ENCODE peak calls at places on chromosomes 12 and 14, in ten cellular contexts. One of them, this sample, is unnamed.

GRCh38 chr14:90534091-90534837 is 137.4 kb downstream of the CALM1 start:
- DNase-seq in GM23338: no peak
- DNase-seq in ascending aorta: no peak
- DNase-seq in mammary epithelial cell: no peak
- DNase-seq in GM12865: no peak
- DNase-seq in mesendoderm: no peak
- DNase-seq in body of pancreas: no peak
- DNase-seq in BE2C: no peak
- DNase-seq in pancreas: no peak
- DNase-seq in A549: no peak
- DNase-seq in this sample: no peak

GRCh38 chr12:116434155-116435065 is 124.8 kb upstream of the MAP1LC3B2 start:
- DNase-seq in BE2C: peak
- DNase-seq in GM12865: no peak
- DNase-seq in ascending aorta: peak
- DNase-seq in A549: peak
- DNase-seq in body of pancreas: peak
- DNase-seq in mesendoderm: peak
- DNase-seq in GM23338: peak
- DNase-seq in mammary epithelial cell: peak
- DNase-seq in pancreas: peak
- DNase-seq in this sample: peak

GRCh38 chr14:92813201-92813600 is 19.1 kb downstream of the GOLGA5 start:
- DNase-seq in pancreas: no peak
- DNase-seq in GM12865: no peak
- DNase-seq in mammary epithelial cell: no peak
- DNase-seq in A549: no peak
- DNase-seq in body of pancreas: no peak
- DNase-seq in BE2C: no peak
- DNase-seq in mesendoderm: no peak
- DNase-seq in ascending aorta: no peak
- DNase-seq in GM23338: no peak
- DNase-seq in this sample: no peak

GRCh38 chr14:72711936-72712335 is 182.0 kb downstream of the DPF3 start:
- DNase-seq in GM12865: no peak
- DNase-seq in mesendoderm: no peak
- DNase-seq in ascending aorta: no peak
- DNase-seq in BE2C: no peak
- DNase-seq in mammary epithelial cell: no peak
- DNase-seq in GM23338: no peak
- DNase-seq in A549: no peak
- DNase-seq in body of pancreas: no peak
- DNase-seq in pancreas: no peak
- DNase-seq in this sample: no peak

GRCh38 chr14:66824251-66824650 is 316.3 kb downstream of the GPHN start:
- DNase-seq in pancreas: no peak
- DNase-seq in A549: no peak
- DNase-seq in ascending aorta: no peak
- DNase-seq in mammary epithelial cell: no peak
- DNase-seq in GM12865: no peak
- DNase-seq in mesendoderm: no peak
- DNase-seq in GM23338: no peak
- DNase-seq in body of pancreas: no peak
- DNase-seq in BE2C: no peak
- DNase-seq in this sample: no peak

GRCh38 chr12:55996715-55997534 is at the start of gene SUOX:
- DNase-seq in BE2C: peak
- DNase-seq in GM23338: peak
- DNase-seq in mammary epithelial cell: peak
- DNase-seq in A549: peak
- DNase-seq in mesendoderm: peak
- DNase-seq in ascending aorta: peak
- DNase-seq in GM12865: peak
- DNase-seq in pancreas: peak
- DNase-seq in body of pancreas: peak
- DNase-seq in this sample: peak

GRCh38 chr14:52020866-52021717 is 31.7 kb downstream of the RTRAF start:
- DNase-seq in A549: no peak
- DNase-seq in mammary epithelial cell: no peak
- DNase-seq in pancreas: no peak
- DNase-seq in ascending aorta: no peak
- DNase-seq in GM23338: peak
- DNase-seq in mesendoderm: peak
- DNase-seq in body of pancreas: no peak
- DNase-seq in BE2C: no peak
- DNase-seq in GM12865: no peak
- DNase-seq in this sample: no peak

GRCh38 chr14:79568566-79568965 is 642.7 kb downstream of the DIO2 start:
- DNase-seq in A549: no peak
- DNase-seq in pancreas: no peak
- DNase-seq in mammary epithelial cell: no peak
- DNase-seq in ascending aorta: no peak
- DNase-seq in GM23338: no peak
- DNase-seq in BE2C: no peak
- DNase-seq in GM12865: no peak
- DNase-seq in body of pancreas: no peak
- DNase-seq in mesendoderm: no peak
- DNase-seq in this sample: no peak

GRCh38 chr12:24600996-24601395 is 347.9 kb downstream of the BCAT1 start:
- DNase-seq in body of pancreas: no peak
- DNase-seq in pancreas: no peak
- DNase-seq in GM12865: peak
- DNase-seq in mammary epithelial cell: peak
- DNase-seq in A549: no peak
- DNase-seq in GM23338: no peak
- DNase-seq in ascending aorta: no peak
- DNase-seq in mesendoderm: no peak
- DNase-seq in BE2C: no peak
- DNase-seq in this sample: peak

GRCh38 chr14:99351166-99352007 is 79.4 kb upstream of the BCL11B start:
- DNase-seq in GM12865: no peak
- DNase-seq in pancreas: no peak
- DNase-seq in mammary epithelial cell: no peak
- DNase-seq in mesendoderm: no peak
- DNase-seq in GM23338: peak
- DNase-seq in BE2C: no peak
- DNase-seq in body of pancreas: no peak
- DNase-seq in A549: no peak
- DNase-seq in ascending aorta: no peak
- DNase-seq in this sample: no peak

GRCh38 chr12:3304436-3305135 is 186.4 kb upstream of the PRMT8 start:
- DNase-seq in pancreas: no peak
- DNase-seq in GM12865: no peak
- DNase-seq in BE2C: peak
- DNase-seq in GM23338: no peak
- DNase-seq in ascending aorta: no peak
- DNase-seq in body of pancreas: no peak
- DNase-seq in A549: no peak
- DNase-seq in mesendoderm: no peak
- DNase-seq in mammary epithelial cell: peak
- DNase-seq in this sample: peak

GRCh38 chr12:11901687-11902524 is 168.8 kb upstream of the BCL2L14 start:
- DNase-seq in pancreas: no peak
- DNase-seq in A549: no peak
- DNase-seq in body of pancreas: no peak
- DNase-seq in BE2C: no peak
- DNase-seq in ascending aorta: no peak
- DNase-seq in GM12865: peak
- DNase-seq in mesendoderm: no peak
- DNase-seq in mammary epithelial cell: no peak
- DNase-seq in GM23338: no peak
- DNase-seq in this sample: no peak

GRCh38 chr12:97837401-97837800 is 374.8 kb downstream of the RMST start:
- DNase-seq in GM23338: no peak
- DNase-seq in body of pancreas: no peak
- DNase-seq in ascending aorta: peak
- DNase-seq in GM12865: no peak
- DNase-seq in pancreas: no peak
- DNase-seq in mesendoderm: peak
- DNase-seq in A549: no peak
- DNase-seq in BE2C: no peak
- DNase-seq in mammary epithelial cell: peak
- DNase-seq in this sample: no peak

DNA sequence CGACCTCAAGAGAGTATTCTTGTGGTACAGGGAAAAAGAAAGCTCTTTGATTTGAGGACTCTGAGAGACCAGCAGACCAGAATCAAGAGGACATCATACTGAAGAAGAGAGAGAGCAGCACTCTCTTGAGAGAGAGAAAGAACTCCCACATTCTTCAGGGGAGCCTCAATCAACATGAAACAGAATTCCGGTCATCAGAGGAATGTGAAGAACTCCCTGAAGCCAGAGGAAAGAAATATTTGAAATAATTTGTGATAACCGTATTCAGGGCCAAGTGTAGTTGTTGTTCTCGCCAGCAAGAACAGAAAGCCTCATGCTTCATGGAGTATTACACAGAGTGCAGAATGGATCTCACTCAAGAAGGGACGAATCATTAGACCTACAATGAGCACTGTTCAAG is 363.8 kb upstream of the TMEM132C start:
- DNase-seq in mesendoderm: peak
- DNase-seq in GM23338: peak
- DNase-seq in GM12865: no peak
- DNase-seq in ascending aorta: no peak
- DNase-seq in body of pancreas: no peak
- DNase-seq in A549: no peak
- DNase-seq in BE2C: no peak
- DNase-seq in mammary epithelial cell: no peak
- DNase-seq in pancreas: no peak
- DNase-seq in this sample: no peak
- H3K4me3 ChIP-seq in mesendoderm: no peak
- H3K4me3 ChIP-seq in GM23338: no peak
- H3K4me3 ChIP-seq in GM12865: no peak
- H3K4me3 ChIP-seq in ascending aorta: no peak
- H3K4me3 ChIP-seq in body of pancreas: no peak
- H3K4me3 ChIP-seq in A549: no peak
- H3K4me3 ChIP-seq in BE2C: no peak
- H3K4me3 ChIP-seq in mammary epithelial cell: no peak
- H3K4me3 ChIP-seq in pancreas: no peak
- H3K4me3 ChIP-seq in this sample: no peak

GRCh38 chr12:130816055-130816454 is 23.0 kb downstream of the STX2 start:
- DNase-seq in pancreas: no peak
- DNase-seq in mesendoderm: no peak
- DNase-seq in body of pancreas: no peak
- DNase-seq in mammary epithelial cell: no peak
- DNase-seq in A549: no peak
- DNase-seq in GM12865: peak
- DNase-seq in ascending aorta: peak
- DNase-seq in BE2C: peak
- DNase-seq in GM23338: no peak
- DNase-seq in this sample: no peak

GRCh38 chr12:130819248-130819576 is 19.8 kb downstream of the STX2 start:
- DNase-seq in GM23338: no peak
- DNase-seq in mesendoderm: no peak
- DNase-seq in GM12865: no peak
- DNase-seq in A549: no peak
- DNase-seq in body of pancreas: no peak
- DNase-seq in mammary epithelial cell: no peak
- DNase-seq in pancreas: no peak
- DNase-seq in BE2C: no peak
- DNase-seq in ascending aorta: no peak
- DNase-seq in this sample: no peak

GRCh38 chr12:130819681-130820080 is 19.4 kb downstream of the STX2 start:
- DNase-seq in body of pancreas: no peak
- DNase-seq in GM23338: no peak
- DNase-seq in mammary epithelial cell: no peak
- DNase-seq in mesendoderm: no peak
- DNase-seq in BE2C: no peak
- DNase-seq in GM12865: no peak
- DNase-seq in pancreas: no peak
- DNase-seq in A549: no peak
- DNase-seq in ascending aorta: no peak
- DNase-seq in this sample: no peak

GRCh38 chr12:130817804-130818203 is 21.2 kb downstream of the STX2 start:
- DNase-seq in ascending aorta: peak
- DNase-seq in GM23338: no peak
- DNase-seq in GM12865: no peak
- DNase-seq in A549: no peak
- DNase-seq in mammary epithelial cell: no peak
- DNase-seq in body of pancreas: no peak
- DNase-seq in mesendoderm: no peak
- DNase-seq in BE2C: no peak
- DNase-seq in pancreas: no peak
- DNase-seq in this sample: no peak

GRCh38 chr12:130818381-130819247 is 20.4 kb downstream of the STX2 start:
- DNase-seq in GM23338: peak
- DNase-seq in GM12865: peak
- DNase-seq in body of pancreas: peak
- DNase-seq in BE2C: peak
- DNase-seq in ascending aorta: peak
- DNase-seq in mesendoderm: peak
- DNase-seq in A549: peak
- DNase-seq in pancreas: peak
- DNase-seq in mammary epithelial cell: peak
- DNase-seq in this sample: no peak
- H3K4me3 ChIP-seq in GM23338: peak
- H3K4me3 ChIP-seq in GM12865: peak
- H3K4me3 ChIP-seq in body of pancreas: peak
- H3K4me3 ChIP-seq in BE2C: peak
- H3K4me3 ChIP-seq in ascending aorta: peak
- H3K4me3 ChIP-seq in mesendoderm: no peak
- H3K4me3 ChIP-seq in A549: no peak
- H3K4me3 ChIP-seq in pancreas: peak
- H3K4me3 ChIP-seq in mammary epithelial cell: peak
- H3K4me3 ChIP-seq in this sample: no peak

DNA sequence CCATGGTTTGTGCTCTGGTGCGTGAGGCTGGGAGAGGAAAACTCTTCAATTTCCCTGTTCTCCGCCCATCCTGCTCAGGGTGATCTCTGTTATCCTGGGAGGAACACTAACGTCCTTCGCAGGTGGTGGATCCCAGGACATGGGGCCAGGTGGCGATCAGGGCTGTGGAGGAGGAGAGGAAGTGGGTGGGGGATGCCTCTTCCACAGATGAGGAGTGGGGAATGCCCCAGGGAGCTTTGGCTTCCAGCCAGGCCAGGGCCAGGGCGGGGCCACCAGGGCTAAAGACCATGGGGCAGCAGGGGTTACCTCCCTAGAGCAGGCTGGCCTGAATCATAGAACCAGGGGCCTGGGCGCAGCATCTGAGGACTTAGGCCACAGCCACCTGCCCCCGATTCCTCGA is 3.3 kb upstream of the KRT75 start:
- DNase-seq in mammary epithelial cell: no peak
- DNase-seq in GM12865: no peak
- DNase-seq in BE2C: no peak
- DNase-seq in A549: no peak
- DNase-seq in GM23338: no peak
- DNase-seq in ascending aorta: no peak
- DNase-seq in body of pancreas: no peak
- DNase-seq in mesendoderm: no peak
- DNase-seq in pancreas: no peak
- DNase-seq in this sample: no peak
- H3K4me3 ChIP-seq in mammary epithelial cell: no peak
- H3K4me3 ChIP-seq in GM12865: no peak
- H3K4me3 ChIP-seq in BE2C: no peak
- H3K4me3 ChIP-seq in A549: no peak
- H3K4me3 ChIP-seq in GM23338: no peak
- H3K4me3 ChIP-seq in ascending aorta: no peak
- H3K4me3 ChIP-seq in body of pancreas: no peak
- H3K4me3 ChIP-seq in mesendoderm: no peak
- H3K4me3 ChIP-seq in pancreas: no peak
- H3K4me3 ChIP-seq in this sample: no peak

GRCh38 chr12:49761677-49762467 is 20.5 kb downstream of the TMBIM6 start:
- DNase-seq in mammary epithelial cell: no peak
- DNase-seq in BE2C: no peak
- DNase-seq in GM12865: no peak
- DNase-seq in mesendoderm: no peak
- DNase-seq in A549: no peak
- DNase-seq in pancreas: no peak
- DNase-seq in body of pancreas: no peak
- DNase-seq in ascending aorta: no peak
- DNase-seq in GM23338: no peak
- DNase-seq in this sample: no peak
- H3K4me3 ChIP-seq in mammary epithelial cell: no peak
- H3K4me3 ChIP-seq in BE2C: no peak
- H3K4me3 ChIP-seq in GM12865: no peak
- H3K4me3 ChIP-seq in mesendoderm: no peak
- H3K4me3 ChIP-seq in A549: no peak
- H3K4me3 ChIP-seq in pancreas: no peak
- H3K4me3 ChIP-seq in body of pancreas: no peak
- H3K4me3 ChIP-seq in ascending aorta: no peak
- H3K4me3 ChIP-seq in GM23338: no peak
- H3K4me3 ChIP-seq in this sample: no peak

This sample was measured in HFF-Myc.